ENCODE peak calls at places on chromosomes 1 and 21, in four cellular contexts. A, G, V and S are unnamed samples.

GRCh38 chr1:170200665-170201397 is 55.1 kb downstream of the NTMT2 start:
- DNase-seq in G (no peak), A (no peak), V (peak; percentile 74), S (no peak)

GRCh38 chr1:158002630-158003408 is 9.4 kb downstream of the KIRREL1 start:
- DNase-seq in G (no peak), V (peak; percentile 50), A (no peak), S (no peak)

GRCh38 chr21:44093761-44094160 is 13.4 kb upstream of the PWP2 start:
- DNase-seq in A (no peak), G (no peak), V (peak; percentile 42), S (no peak)

GRCh38 chr1:107132195-107132594 is 8.6 kb upstream of the NTNG1 start:
- DNase-seq in V (no peak), A (no peak), G (no peak), S (no peak)

GRCh38 chr21:44802396-44803153 is 955 bp upstream of the UBE2G2 start:
- DNase-seq in A (peak; percentile 27), V (no peak), G (no peak), S (no peak)

GRCh38 chr1:8394456-8395321 is 76.8 kb downstream of the SLC45A1 start:
- DNase-seq in G (peak; percentile 95), A (no peak), V (no peak), S (no peak)

GRCh38 chr1:41461790-41462679 is 22.4 kb downstream of the EDN2 start:
- DNase-seq in G (no peak), A (no peak), V (no peak), S (no peak)

GRCh38 chr1:12275370-12275769 is 45.5 kb downstream of the VPS13D start:
- DNase-seq in V (no peak), A (peak; percentile 61), G (no peak), S (peak; percentile 62)